ENCODE peak calls at places on chromosomes 16 and 17, in ten cellular contexts. P is fibroblast of pulmonary artery, O is nephron progenitor cell, L is AG10803, G is progenitor cell of endocrine pancreas, B is sigmoid colon, E is A549, V is heart left ventricle, M is ascending aorta, C is left ventricle myocardium inferior. X is an unnamed sample.

GRCh38 chr16:28491080-28491969 is 549 bp downstream of the CLN3 start:
- DNase-seq in B (peak), M (peak), E (no peak), O (peak), C (peak), P (peak), L (peak), V (peak), G (peak), X (no peak)

GRCh38 chr16:10617662-10618420 is 37.4 kb upstream of the EMP2 start:
- DNase-seq in M (no peak), G (no peak), E (no peak), B (no peak), L (no peak), V (no peak), P (no peak), C (no peak), O (no peak), X (no peak)

GRCh38 chr16:2584742-2585650 is 47.2 kb downstream of the PDPK1 start:
- DNase-seq in E (no peak), B (peak), G (no peak), V (peak), L (peak), O (no peak), C (peak), P (no peak), M (peak), X (no peak)

GRCh38 chr16:22007509-22008214 is at the start of gene MOSMO:
- DNase-seq in G (peak), P (peak), C (peak), B (peak), E (peak), O (peak), V (peak), M (peak), L (peak), X (no peak)

GRCh38 chr16:727291-727977 is 528 bp downstream of the HAGHL start:
- DNase-seq in B (no peak), C (no peak), M (no peak), E (no peak), P (no peak), V (no peak), O (no peak), L (no peak), G (no peak), X (no peak)

GRCh38 chr17:68439656-68440290 is 17.5 kb downstream of the WIPI1 start:
- DNase-seq in G (no peak), O (no peak), L (no peak), E (no peak), C (no peak), B (no peak), V (no peak), M (peak), P (no peak), X (no peak)

GRCh38 chr17:4625181-4625601 is 16.3 kb downstream of the ALOX15 start:
- DNase-seq in G (no peak), P (peak), M (no peak), E (no peak), B (no peak), V (no peak), L (peak), C (no peak), O (no peak), X (no peak)

GRCh38 chr17:78839173-78839761 is 1.3 kb downstream of the USP36 start:
- DNase-seq in V (no peak), O (no peak), E (no peak), L (peak), C (no peak), G (no peak), M (no peak), P (no peak), B (no peak), X (no peak)

GRCh38 chr16:89890200-89890599 is 16.8 kb downstream of the TCF25 start:
- DNase-seq in E (no peak), B (no peak), G (no peak), M (no peak), O (no peak), L (no peak), V (no peak), P (no peak), C (no peak), X (no peak)

GRCh38 chr16:17691621-17692231 is 221.0 kb upstream of the XYLT1 start:
- DNase-seq in O (no peak), G (no peak), M (no peak), B (no peak), V (no peak), E (no peak), P (no peak), C (no peak), L (no peak), X (no peak)

GRCh38 chr16:87762071-87762571 is 3.7 kb downstream of the KLHDC4 start:
- DNase-seq in E (no peak), B (no peak), P (no peak), V (no peak), L (no peak), C (no peak), G (no peak), M (no peak), O (no peak), X (no peak)

GRCh38 chr17:66661411-66661843 is 173.5 kb upstream of the CACNG5 start:
- DNase-seq in B (no peak), O (no peak), E (peak), C (no peak), M (no peak), G (no peak), P (peak), V (no peak), L (peak), X (no peak)

GRCh38 chr17:77622627-77623026 is 335.9 kb upstream of the TNRC6C start:
- DNase-seq in O (no peak), V (no peak), M (no peak), G (no peak), P (no peak), C (no peak), L (no peak), E (peak), B (no peak), X (no peak)

GRCh38 chr17:72699566-72699965 is 392.9 kb downstream of the SLC39A11 start:
- DNase-seq in L (peak), M (no peak), P (peak), V (no peak), B (no peak), C (no peak), E (no peak), O (no peak), G (no peak), X (no peak)

GRCh38 chr17:72696156-72696555 is 396.3 kb downstream of the SLC39A11 start:
- DNase-seq in L (no peak), E (no peak), C (no peak), P (no peak), M (no peak), V (no peak), O (no peak), B (no peak), G (no peak), X (no peak)

GRCh38 chr17:72693956-72694355 is 398.5 kb downstream of the SLC39A11 start:
- DNase-seq in B (no peak), C (no peak), V (no peak), P (no peak), G (no peak), M (no peak), L (no peak), O (no peak), E (no peak), X (no peak)

GRCh38 chr17:72700226-72700625 is 392.3 kb downstream of the SLC39A11 start:
- DNase-seq in B (no peak), G (no peak), E (no peak), C (no peak), O (no peak), P (no peak), V (no peak), L (peak), M (no peak), X (no peak)

GRCh38 chr17:72697602-72698146 is 394.8 kb downstream of the SLC39A11 start:
- DNase-seq in C (no peak), O (no peak), P (no peak), V (no peak), E (no peak), G (no peak), B (no peak), M (no peak), L (no peak), X (no peak)
- TF ChIP-seq CTCF in C (no peak), O (no peak), P (no peak), V (no peak), E (no peak), G (no peak), B (no peak), M (no peak), L (no peak), X (no peak)

GRCh38 chr16:72818286-72818845 is 229.6 kb downstream of the ZFHX3 start:
- DNase-seq in V (no peak), O (no peak), E (no peak), M (no peak), P (no peak), B (no peak), G (no peak), C (no peak), L (no peak), X (no peak)
- TF ChIP-seq CTCF in V (no peak), O (peak), E (no peak), M (peak), P (peak), B (no peak), G (peak), C (no peak), L (peak), X (no peak)

DNA sequence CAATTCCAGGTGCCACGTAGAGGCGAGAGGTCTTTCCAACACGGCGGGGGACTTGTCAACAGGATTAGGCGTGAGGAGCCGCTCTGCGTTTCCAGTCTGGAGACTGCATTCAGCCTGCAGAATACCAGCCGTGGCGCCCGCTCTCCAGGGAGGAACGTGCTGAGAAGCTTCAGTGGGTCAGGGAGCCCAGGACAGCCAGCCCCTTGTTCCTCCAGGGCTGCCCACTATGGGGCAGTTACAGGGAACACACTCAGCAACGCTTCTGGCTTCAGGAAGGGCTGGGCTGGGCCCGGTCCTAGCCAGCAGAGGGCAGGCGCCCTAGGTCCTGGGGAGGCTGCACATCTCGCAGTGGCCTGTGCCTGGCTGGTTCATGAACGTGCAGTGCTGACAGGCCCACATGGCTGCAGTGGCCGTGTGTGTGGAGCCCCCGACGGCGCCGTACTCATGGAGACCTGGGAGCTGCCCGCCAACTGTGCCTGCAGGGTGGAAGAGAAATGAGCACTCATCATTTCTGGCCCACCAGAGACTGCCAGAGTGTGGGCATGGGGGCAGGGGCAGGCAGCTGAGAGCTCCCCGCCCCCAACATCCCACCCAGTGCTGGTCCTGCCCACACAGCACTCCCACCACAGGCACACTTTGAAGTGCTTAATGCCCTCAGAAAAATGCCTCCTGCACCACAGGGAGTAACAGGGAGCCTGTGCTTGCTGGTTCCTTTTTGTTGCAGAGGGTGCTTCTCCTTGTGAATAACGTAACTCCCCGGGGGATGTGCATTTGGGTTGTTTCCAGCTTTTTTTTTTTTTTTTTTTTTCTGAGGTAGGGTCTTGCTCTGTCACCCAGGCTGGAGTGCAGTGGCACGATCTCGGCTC is 7.0 kb upstream of the FAAP100 start:
- DNase-seq in G (no peak), L (no peak), M (no peak), V (peak), P (peak), O (no peak), C (peak), E (peak), B (no peak), X (no peak)
- TF ChIP-seq CTCF in G (no peak), L (peak), M (peak), V (peak), P (peak), O (no peak), C (peak), E (peak), B (no peak), X (no peak)

GRCh38 chr17:45389354-45389753 is 43.3 kb downstream of the ARHGAP27 start:
- DNase-seq in L (no peak), M (no peak), P (no peak), O (no peak), G (no peak), E (no peak), C (no peak), V (no peak), B (peak), X (no peak)
- TF ChIP-seq CTCF in L (no peak), M (no peak), P (no peak), O (no peak), G (no peak), E (no peak), C (no peak), V (no peak), B (no peak), X (no peak)

GRCh38 chr17:43645765-43646481 is 15.8 kb downstream of the MEOX1 start:
- DNase-seq in G (peak), B (peak), C (peak), L (peak), E (no peak), M (peak), V (peak), O (peak), P (peak), X (peak)
- TF ChIP-seq CTCF in G (peak), B (no peak), C (no peak), L (no peak), E (no peak), M (no peak), V (no peak), O (no peak), P (no peak), X (no peak)

DNA sequence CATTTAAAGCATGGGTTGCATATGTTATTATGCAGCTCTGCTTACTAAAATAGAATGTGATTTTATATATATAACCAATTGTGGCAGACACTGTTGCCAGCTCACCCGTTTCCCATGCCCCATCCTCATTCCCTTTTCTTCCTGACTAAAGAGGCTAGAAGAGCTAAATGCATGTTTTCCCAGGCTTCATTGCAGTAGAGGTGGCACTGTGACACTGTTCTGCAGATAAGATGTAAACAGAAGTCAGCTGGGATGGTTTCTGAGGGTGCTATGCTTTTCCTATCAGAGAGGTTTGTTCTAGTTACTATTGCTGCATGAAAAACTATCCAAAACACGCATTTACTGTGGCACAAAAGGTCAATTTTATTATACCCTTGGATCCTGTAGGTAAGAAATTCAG is 5.7 kb upstream of the TOB1 start:
- DNase-seq in V (no peak), M (no peak), P (no peak), L (no peak), B (no peak), O (no peak), C (no peak), G (no peak), E (no peak), X (no peak)
- TF ChIP-seq CTCF in V (no peak), M (no peak), P (no peak), L (no peak), B (no peak), O (no peak), C (no peak), G (no peak), E (no peak), X (no peak)

GRCh38 chr16:86565644-86566511 is 751 bp upstream of the FOXC2 start:
- DNase-seq in M (peak), G (no peak), P (no peak), E (no peak), B (no peak), L (no peak), V (no peak), O (peak), C (no peak), X (no peak)

GRCh38 chr16:86559802-86560305 is 4.8 kb upstream of the MTHFSD start:
- DNase-seq in B (no peak), P (no peak), L (no peak), M (no peak), G (no peak), E (no peak), O (no peak), V (no peak), C (no peak), X (no peak)

GRCh38 chr16:86565181-86565631 is 1.4 kb upstream of the FOXC2 start:
- DNase-seq in M (no peak), O (peak), C (no peak), E (no peak), P (no peak), B (no peak), L (no peak), G (no peak), V (no peak), X (no peak)

GRCh38 chr16:86563489-86564345 is 2.9 kb upstream of the FOXC2 start:
- DNase-seq in B (peak), C (peak), M (peak), L (peak), G (peak), P (peak), E (peak), V (peak), O (peak), X (peak)

GRCh38 chr16:86562356-86562755 is 4.3 kb upstream of the FOXC2 start:
- DNase-seq in B (peak), O (no peak), V (no peak), M (peak), L (no peak), G (no peak), C (no peak), P (no peak), E (no peak), X (no peak)
- TF ChIP-seq CTCF in B (no peak), O (no peak), V (no peak), M (no peak), L (no peak), G (no peak), C (no peak), P (no peak), E (no peak), X (no peak)

DNA sequence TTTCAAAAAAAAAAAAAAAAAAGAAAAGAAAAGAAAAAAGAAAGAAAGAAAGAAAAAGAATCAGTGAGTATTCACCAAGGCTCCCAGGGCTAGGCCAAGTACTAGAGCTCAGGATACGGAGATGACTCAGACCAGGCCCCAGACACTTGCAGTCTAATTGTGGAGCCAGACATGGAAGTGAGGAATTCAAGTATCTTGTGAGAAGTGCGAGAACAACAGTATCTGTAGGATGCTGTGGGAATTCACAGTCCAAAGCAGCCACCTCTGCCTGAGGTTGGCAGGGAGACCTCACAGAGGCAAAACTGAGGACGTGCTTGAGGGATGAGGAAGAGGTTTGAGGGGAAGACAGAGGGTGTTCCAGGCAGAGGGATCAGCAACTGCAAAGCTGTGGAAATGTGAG is 14.0 kb upstream of the ALDOA start:
- DNase-seq in L (peak), V (no peak), G (no peak), B (no peak), M (no peak), P (peak), O (no peak), C (no peak), E (no peak), X (no peak)
- TF ChIP-seq CTCF in L (no peak), V (no peak), G (no peak), B (no peak), M (no peak), P (no peak), O (no peak), C (no peak), E (no peak), X (no peak)